ENCODE peak calls at places on chromosome X, in seven cellular contexts. One of them, this sample, is unnamed.
A peak's percentile ranks its signal among the peaks of the same experiment; 100 is the strongest.

GRCh38 chrX:32483534-32484136 is 727.7 kb downstream of the DMD start:
- DNase-seq in C1 segment of cervical spinal cord: no peak
- DNase-seq in kidney: no peak
- DNase-seq in T-helper 2 cell: no peak
- DNase-seq in activated naive CD8-positive, alpha-beta T cell treated with anti-CD3 and anti-CD28 coated beads for 36 hours: no peak
- DNase-seq in activated CD4-positive, alpha-beta T cell treated with anti-CD3 and anti-CD28 coated beads, Interleukin-2, amount 50 U/mL, for 48 hours: no peak
- DNase-seq in upper lobe of right lung: no peak
- DNase-seq in this sample: no peak

GRCh38 chrX:53184836-53185235 is 40.2 kb downstream of the KDM5C start:
- DNase-seq in activated CD4-positive, alpha-beta T cell treated with anti-CD3 and anti-CD28 coated beads, Interleukin-2, amount 50 U/mL, for 48 hours: no peak
- DNase-seq in activated naive CD8-positive, alpha-beta T cell treated with anti-CD3 and anti-CD28 coated beads for 36 hours: no peak
- DNase-seq in C1 segment of cervical spinal cord: no peak
- DNase-seq in kidney: no peak
- DNase-seq in T-helper 2 cell: no peak
- DNase-seq in upper lobe of right lung: no peak
- DNase-seq in this sample: no peak

GRCh38 chrX:11309220-11309619 is 16.0 kb downstream of the AMELX start:
- DNase-seq in C1 segment of cervical spinal cord: no peak
- DNase-seq in activated naive CD8-positive, alpha-beta T cell treated with anti-CD3 and anti-CD28 coated beads for 36 hours: no peak
- DNase-seq in activated CD4-positive, alpha-beta T cell treated with anti-CD3 and anti-CD28 coated beads, Interleukin-2, amount 50 U/mL, for 48 hours: no peak
- DNase-seq in kidney: no peak
- DNase-seq in T-helper 2 cell: no peak
- DNase-seq in upper lobe of right lung: no peak
- DNase-seq in this sample: no peak

GRCh38 chrX:154417157-154417556 is 5.8 kb downstream of the TAFAZZIN start:
- DNase-seq in C1 segment of cervical spinal cord: no peak
- DNase-seq in kidney: no peak
- DNase-seq in T-helper 2 cell: no peak
- DNase-seq in upper lobe of right lung: no peak
- DNase-seq in activated naive CD8-positive, alpha-beta T cell treated with anti-CD3 and anti-CD28 coated beads for 36 hours: no peak
- DNase-seq in activated CD4-positive, alpha-beta T cell treated with anti-CD3 and anti-CD28 coated beads, Interleukin-2, amount 50 U/mL, for 48 hours: no peak
- DNase-seq in this sample: peak; percentile 24

GRCh38 chrX:53563324-53563723 is 123.2 kb downstream of the HUWE1 start:
- DNase-seq in T-helper 2 cell: no peak
- DNase-seq in activated naive CD8-positive, alpha-beta T cell treated with anti-CD3 and anti-CD28 coated beads for 36 hours: no peak
- DNase-seq in C1 segment of cervical spinal cord: no peak
- DNase-seq in upper lobe of right lung: no peak
- DNase-seq in kidney: no peak
- DNase-seq in activated CD4-positive, alpha-beta T cell treated with anti-CD3 and anti-CD28 coated beads, Interleukin-2, amount 50 U/mL, for 48 hours: no peak
- DNase-seq in this sample: no peak

GRCh38 chrX:130085551-130085986 is 24.7 kb downstream of the ELF4 start:
- DNase-seq in activated CD4-positive, alpha-beta T cell treated with anti-CD3 and anti-CD28 coated beads, Interleukin-2, amount 50 U/mL, for 48 hours: no peak
- DNase-seq in C1 segment of cervical spinal cord: no peak
- DNase-seq in activated naive CD8-positive, alpha-beta T cell treated with anti-CD3 and anti-CD28 coated beads for 36 hours: peak; percentile 6
- DNase-seq in upper lobe of right lung: no peak
- DNase-seq in T-helper 2 cell: peak; percentile 55
- DNase-seq in kidney: no peak
- DNase-seq in this sample: no peak

GRCh38 chrX:101799387-101799786 is 132.4 kb downstream of the ZMAT1 start:
- DNase-seq in activated naive CD8-positive, alpha-beta T cell treated with anti-CD3 and anti-CD28 coated beads for 36 hours: peak; percentile 75
- DNase-seq in upper lobe of right lung: peak; percentile 85
- DNase-seq in C1 segment of cervical spinal cord: peak; percentile 7
- DNase-seq in kidney: peak; percentile 85
- DNase-seq in activated CD4-positive, alpha-beta T cell treated with anti-CD3 and anti-CD28 coated beads, Interleukin-2, amount 50 U/mL, for 48 hours: peak; percentile 67
- DNase-seq in T-helper 2 cell: peak; percentile 86
- DNase-seq in this sample: peak; percentile 75

GRCh38 chrX:28880136-28880535 is 292.9 kb downstream of the IL1RAPL1 start:
- DNase-seq in upper lobe of right lung: no peak
- DNase-seq in C1 segment of cervical spinal cord: no peak
- DNase-seq in kidney: no peak
- DNase-seq in T-helper 2 cell: no peak
- DNase-seq in activated naive CD8-positive, alpha-beta T cell treated with anti-CD3 and anti-CD28 coated beads for 36 hours: no peak
- DNase-seq in activated CD4-positive, alpha-beta T cell treated with anti-CD3 and anti-CD28 coated beads, Interleukin-2, amount 50 U/mL, for 48 hours: no peak
- DNase-seq in this sample: no peak

GRCh38 chrX:31547816-31548215 is 476.0 kb upstream of the FTHL17 start:
- DNase-seq in upper lobe of right lung: no peak
- DNase-seq in C1 segment of cervical spinal cord: no peak
- DNase-seq in activated naive CD8-positive, alpha-beta T cell treated with anti-CD3 and anti-CD28 coated beads for 36 hours: no peak
- DNase-seq in T-helper 2 cell: no peak
- DNase-seq in activated CD4-positive, alpha-beta T cell treated with anti-CD3 and anti-CD28 coated beads, Interleukin-2, amount 50 U/mL, for 48 hours: no peak
- DNase-seq in kidney: no peak
- DNase-seq in this sample: no peak

GRCh38 chrX:54945224-54945623 is 24.6 kb downstream of the TRO start:
- DNase-seq in activated naive CD8-positive, alpha-beta T cell treated with anti-CD3 and anti-CD28 coated beads for 36 hours: no peak
- DNase-seq in T-helper 2 cell: no peak
- DNase-seq in kidney: no peak
- DNase-seq in activated CD4-positive, alpha-beta T cell treated with anti-CD3 and anti-CD28 coated beads, Interleukin-2, amount 50 U/mL, for 48 hours: no peak
- DNase-seq in C1 segment of cervical spinal cord: no peak
- DNase-seq in upper lobe of right lung: no peak
- DNase-seq in this sample: no peak

GRCh38 chrX:16573781-16574180 is 76.2 kb upstream of the S100G start:
- DNase-seq in activated CD4-positive, alpha-beta T cell treated with anti-CD3 and anti-CD28 coated beads, Interleukin-2, amount 50 U/mL, for 48 hours: no peak
- DNase-seq in kidney: no peak
- DNase-seq in T-helper 2 cell: no peak
- DNase-seq in upper lobe of right lung: no peak
- DNase-seq in C1 segment of cervical spinal cord: no peak
- DNase-seq in activated naive CD8-positive, alpha-beta T cell treated with anti-CD3 and anti-CD28 coated beads for 36 hours: no peak
- DNase-seq in this sample: no peak